ENCODE peak calls at places on chromosome 11, in seven cellular contexts. Q is activated T-cell treated with anti-CD3 and anti-CD28 coated beads for 24 hours, R is activated gamma-delta T cell treated with Interleukin-2 at 50 U/mL for 16 hours, O is uterus, M is neural crest cell, E is T-helper 9 cell, D is testis. J is an unnamed sample.

GRCh38 chr11:84720706-84721402 is 906.3 kb downstream of the DLG2 start:
- DNase-seq in Q (no peak), R (no peak), O (no peak), M (peak; percentile 16), E (no peak), D (peak; percentile 34), J (peak; percentile 35)

GRCh38 chr11:110296226-110297081 is at the start of gene RDX:
- DNase-seq in Q (peak; percentile 38), R (peak; percentile 43), O (peak; percentile 62), M (peak; percentile 65), E (peak; percentile 47), D (peak; percentile 80), J (peak; percentile 88)

GRCh38 chr11:28860898-28861297 is 752.7 kb downstream of the METTL15 start:
- DNase-seq in Q (no peak), R (no peak), O (no peak), M (no peak), E (no peak), D (no peak), J (no peak)

GRCh38 chr11:38089728-38090127 is 1491.7 kb upstream of the RAG2 start:
- DNase-seq in Q (no peak), R (no peak), O (no peak), M (no peak), E (no peak), D (no peak), J (no peak)

GRCh38 chr11:131745405-131745804 is 375.0 kb downstream of the NTM start:
- DNase-seq in Q (no peak), R (no peak), O (no peak), M (no peak), E (no peak), D (no peak), J (no peak)

GRCh38 chr11:110856340-110856739 is 144.1 kb upstream of the ARHGAP20 start:
- DNase-seq in Q (no peak), R (no peak), O (no peak), M (no peak), E (no peak), D (no peak), J (no peak)

GRCh38 chr11:12410006-12410728 is 32.8 kb downstream of the PARVA start:
- DNase-seq in Q (no peak), R (no peak), O (peak; percentile 71), M (no peak), E (no peak), D (no peak), J (no peak)

GRCh38 chr11:46277313-46277622 is 194 bp upstream of the CREB3L1 start:
- DNase-seq in Q (no peak), R (no peak), O (peak; percentile 62), M (no peak), E (no peak), D (peak; percentile 77), J (peak; percentile 87)

GRCh38 chr11:57514538-57515331 is 767 bp downstream of the SLC43A1 start:
- DNase-seq in Q (peak; percentile 36), R (peak; percentile 48), O (peak; percentile 61), M (peak; percentile 15), E (peak; percentile 39), D (peak; percentile 66), J (peak; percentile 62)

GRCh38 chr11:66106786-66107599 is 36.9 kb downstream of the PACS1 start:
- DNase-seq in Q (no peak), R (no peak), O (no peak), M (no peak), E (no peak), D (no peak), J (no peak)

GRCh38 chr11:126791991-126792390 is 208.6 kb downstream of the KIRREL3 start:
- DNase-seq in Q (no peak), R (no peak), O (no peak), M (no peak), E (no peak), D (no peak), J (no peak)

GRCh38 chr11:103215812-103216211 is 106.6 kb downstream of the DYNC2H1 start:
- DNase-seq in Q (no peak), R (no peak), O (no peak), M (no peak), E (no peak), D (no peak), J (no peak)

GRCh38 chr11:74069146-74070046 is 60.5 kb upstream of the UCP3 start:
- DNase-seq in Q (no peak), R (no peak), O (no peak), M (no peak), E (no peak), D (no peak), J (no peak)

GRCh38 chr11:12288212-12288933 is 89.0 kb upstream of the PARVA start:
- DNase-seq in Q (peak; percentile 25), R (peak; percentile 31), O (peak; percentile 84), M (peak; percentile 92), E (peak; percentile 45), D (peak; percentile 87), J (peak; percentile 89)

GRCh38 chr11:3675971-3676370 is 4.8 kb upstream of the CHRNA10 start:
- DNase-seq in Q (no peak), R (no peak), O (no peak), M (no peak), E (no peak), D (no peak), J (no peak)

GRCh38 chr11:26719289-26719688 is 2.6 kb downstream of the SLC5A12 start:
- DNase-seq in Q (no peak), R (no peak), O (no peak), M (no peak), E (no peak), D (no peak), J (no peak)

GRCh38 chr11:84965484-84965883 is 661.7 kb downstream of the DLG2 start:
- DNase-seq in Q (no peak), R (no peak), O (no peak), M (no peak), E (no peak), D (no peak), J (no peak)

GRCh38 chr11:1348146-1348545 is 38.7 kb upstream of the TOLLIP start:
- DNase-seq in Q (no peak), R (no peak), O (no peak), M (no peak), E (no peak), D (no peak), J (no peak)

GRCh38 chr11:62008177-62008576 is 40.7 kb upstream of the FTH1 start:
- DNase-seq in Q (no peak), R (no peak), O (no peak), M (no peak), E (no peak), D (no peak), J (no peak)